ENCODE peak calls at places on chromosomes 13 and 19, in seven cellular contexts. D, R, J, O, U, A and H are unnamed samples.

GRCh38 chr13:41013834-41014233 is 5.3 kb downstream of the ELF1 start:
- DNase-seq in D (no peak), R (no peak), J (no peak), O (no peak), U (no peak), A (no peak), H (no peak)

GRCh38 chr13:36818483-36819063 is 449 bp upstream of the RFXAP start:
- DNase-seq in D (no peak), R (no peak), J (no peak), O (no peak), U (no peak), A (no peak), H (no peak)

GRCh38 chr13:33452873-33453558 is 167.5 kb upstream of the STARD13 start:
- DNase-seq in D (no peak), R (no peak), J (no peak), O (no peak), U (no peak), A (no peak), H (no peak)

GRCh38 chr13:114148521-114148855 is 16.1 kb upstream of the RASA3 start:
- DNase-seq in D (no peak), R (peak; percentile 51), J (no peak), O (no peak), U (peak; percentile 96), A (no peak), H (no peak)

GRCh38 chr19:36775768-36776167 is 3.2 kb upstream of the ZNF850 start:
- DNase-seq in D (peak; percentile 57), R (no peak), J (no peak), O (no peak), U (no peak), A (no peak), H (no peak)

GRCh38 chr19:38506723-38507550 is 73.4 kb downstream of the RYR1 start:
- DNase-seq in D (peak; percentile 72), R (peak; percentile 93), J (no peak), O (peak; percentile 87), U (peak; percentile 77), A (peak; percentile 94), H (no peak)

GRCh38 chr13:31725841-31726240 is 13.5 kb upstream of the RXFP2 start:
- DNase-seq in D (no peak), R (no peak), J (no peak), O (no peak), U (no peak), A (no peak), H (no peak)

GRCh38 chr19:40282209-40282580 is 3.0 kb downstream of the AKT2 start:
- DNase-seq in D (no peak), R (no peak), J (no peak), O (no peak), U (no peak), A (no peak), H (no peak)

DNA sequence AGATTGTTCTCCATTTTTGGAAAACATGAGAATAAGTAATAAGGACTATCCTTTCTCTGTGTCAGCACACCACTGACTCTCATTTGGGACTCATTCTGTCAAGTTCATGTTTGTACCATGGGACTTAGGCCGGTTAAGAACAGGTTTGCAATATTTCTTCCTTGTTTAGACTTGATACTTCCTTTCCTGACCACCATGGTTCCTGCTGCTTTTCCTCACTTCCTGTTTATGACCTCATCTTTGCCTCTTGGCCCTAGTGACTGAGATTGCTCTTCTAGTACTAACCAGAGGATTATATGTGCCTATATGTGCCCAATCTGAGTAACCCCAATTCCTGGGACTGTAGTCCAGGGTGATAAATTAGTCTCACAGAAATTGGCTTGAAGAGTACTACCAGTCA is 32.5 kb upstream of the NDFIP2 start:
- DNase-seq in D (no peak), R (no peak), J (no peak), O (peak; percentile 11), U (no peak), A (peak; percentile 32), H (no peak)
- H3K27ac ChIP-seq in D (no peak overlapping the region), R (no peak overlapping the region), J (no peak overlapping the region), O (no peak overlapping the region), U (no peak overlapping the region), A (no peak overlapping the region), H (no peak overlapping the region)

GRCh38 chr19:18085702-18086457 is 854 bp downstream of the IL12RB1 start:
- DNase-seq in D (no peak), R (no peak), J (no peak), O (no peak), U (no peak), A (no peak), H (no peak)

GRCh38 chr19:18090545-18091216 is 3.9 kb upstream of the IL12RB1 start:
- DNase-seq in D (no peak), R (no peak), J (no peak), O (peak; percentile 46), U (no peak), A (no peak), H (peak; percentile 31)

GRCh38 chr19:18091217-18091608 is 4.5 kb upstream of the IL12RB1 start:
- DNase-seq in D (peak; percentile 32), R (peak; percentile 61), J (no peak), O (no peak), U (peak; percentile 86), A (no peak), H (no peak)

GRCh38 chr19:18086590-18087138 is at the start of gene IL12RB1:
- DNase-seq in D (no peak), R (peak; percentile 42), J (no peak), O (no peak), U (peak; percentile 70), A (no peak), H (peak; percentile 33)

GRCh38 chr19:18089726-18090125 is 3.0 kb upstream of the IL12RB1 start:
- DNase-seq in D (no peak), R (no peak), J (no peak), O (no peak), U (no peak), A (no peak), H (peak; percentile 85)
- H3K27ac ChIP-seq in D (no peak overlapping the region), R (peak overlapping the region; percentile 80), J (no peak overlapping the region), O (no peak overlapping the region), U (no peak overlapping the region), A (no peak overlapping the region), H (peak overlapping the region; percentile 99)

GRCh38 chr13:43865892-43866291 is 13.6 kb downstream of the CCDC122 start:
- DNase-seq in D (no peak), R (no peak), J (no peak), O (peak; percentile 81), U (no peak), A (no peak), H (no peak)
- H3K27ac ChIP-seq in D (no peak overlapping the region), R (no peak overlapping the region), J (no peak overlapping the region), O (peak overlapping the region; percentile 86), U (no peak overlapping the region), A (no peak overlapping the region), H (peak overlapping the region; percentile 49)

DNA sequence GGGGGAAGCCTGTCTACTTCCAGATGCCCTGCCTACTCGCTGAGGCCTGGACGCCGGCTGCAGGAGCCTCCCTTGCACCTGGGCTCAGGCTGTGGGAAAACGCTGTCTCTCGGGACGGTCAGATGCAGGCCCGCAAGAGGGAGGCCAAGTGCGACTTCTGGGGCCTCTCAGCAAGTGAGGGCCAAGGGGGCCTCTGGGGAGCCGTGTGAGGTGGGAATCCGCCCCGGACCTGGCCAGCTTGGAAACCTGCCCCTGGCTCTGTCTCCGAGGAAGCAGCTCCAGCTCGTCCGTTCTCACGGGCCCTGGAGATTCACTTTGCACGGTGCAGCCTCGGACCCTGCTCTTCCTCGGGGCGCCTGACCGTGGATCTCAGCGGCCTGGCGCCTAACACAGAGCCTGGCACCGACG is 11.4 kb upstream of the CRTC1 start:
- DNase-seq in D (no peak), R (no peak), J (no peak), O (no peak), U (no peak), A (no peak), H (peak; percentile 49)
- H3K27ac ChIP-seq in D (no peak overlapping the region), R (no peak overlapping the region), J (peak overlapping the region; percentile 19), O (no peak overlapping the region), U (no peak overlapping the region), A (no peak overlapping the region), H (no peak overlapping the region)

GRCh38 chr13:67043901-67044300 is 186.2 kb downstream of the PCDH9 start:
- DNase-seq in D (no peak), R (no peak), J (no peak), O (no peak), U (no peak), A (no peak), H (no peak)

GRCh38 chr13:67045357-67045756 is 184.8 kb downstream of the PCDH9 start:
- DNase-seq in D (no peak), R (no peak), J (no peak), O (no peak), U (no peak), A (no peak), H (no peak)

GRCh38 chr13:67049744-67050143 is 180.4 kb downstream of the PCDH9 start:
- DNase-seq in D (no peak), R (no peak), J (no peak), O (no peak), U (no peak), A (no peak), H (no peak)

GRCh38 chr13:67048793-67049150 is 181.4 kb downstream of the PCDH9 start:
- DNase-seq in D (no peak), R (no peak), J (no peak), O (no peak), U (no peak), A (peak; percentile 4), H (no peak)

DNA sequence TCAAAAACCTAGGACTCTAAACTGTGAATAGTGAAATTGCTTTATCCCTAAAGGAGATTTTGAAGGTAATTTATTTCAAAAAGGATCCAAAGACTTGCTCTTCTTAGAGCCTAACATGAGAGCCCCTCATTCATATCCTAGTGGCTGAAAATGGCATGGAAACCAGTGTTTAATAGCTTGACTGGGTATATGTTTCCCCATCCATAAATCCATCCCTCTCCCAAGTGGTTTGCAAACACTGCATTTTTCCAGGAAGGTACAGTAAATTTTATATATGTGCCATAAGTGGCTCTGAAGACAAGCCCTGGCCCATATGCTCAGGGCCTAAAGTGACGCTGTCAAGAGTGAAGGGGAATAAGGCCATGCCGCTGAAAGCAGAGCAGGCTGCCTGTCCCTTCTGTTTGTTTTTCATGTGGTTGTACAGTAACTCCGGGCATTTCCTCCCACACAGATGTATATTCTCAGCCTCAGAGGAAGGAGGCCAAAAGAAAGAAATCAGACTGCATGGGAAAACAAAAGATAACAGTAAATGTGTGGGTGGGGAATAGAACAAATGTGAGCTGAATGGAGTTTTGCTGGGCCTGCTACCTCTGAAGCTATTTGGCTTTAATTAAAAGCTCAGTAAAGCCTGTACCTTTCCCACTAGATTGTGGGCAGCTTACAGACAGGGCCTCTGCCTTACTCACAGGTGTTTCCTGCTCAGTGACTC is 181.9 kb downstream of the PCDH9 start:
- DNase-seq in D (no peak), R (no peak), J (no peak), O (no peak), U (no peak), A (no peak), H (no peak)
- H3K27ac ChIP-seq in D (no peak overlapping the region), R (peak overlapping the region; percentile 52), J (no peak overlapping the region), O (no peak overlapping the region), U (no peak overlapping the region), A (no peak overlapping the region), H (peak overlapping the region; percentile 76)

GRCh38 chr19:45677351-45678230 is 9.6 kb downstream of the GIPR start:
- DNase-seq in D (peak; percentile 54), R (peak; percentile 97), J (peak; percentile 92), O (peak; percentile 59), U (peak; percentile 93), A (peak; percentile 99), H (peak; percentile 49)
- H3K27ac ChIP-seq in D (no peak overlapping the region), R (peak overlapping the region; percentile 69), J (no peak overlapping the region), O (no peak overlapping the region), U (peak overlapping the region; percentile 9), A (no peak overlapping the region), H (peak overlapping the region; percentile 53)